ENCODE peak calls at places on chromosome 7, in five cellular contexts. W is hepatocyte, H is right cardiac atrium, K is upper lobe of right lung, X is SJSA1. Z is an unnamed sample.

GRCh38 chr7:91436655-91437054 is 172.4 kb downstream of the FZD1 start:
- DNase-seq in X (no peak), W (no peak), K (no peak), H (no peak), Z (no peak)

GRCh38 chr7:141295367-141295895 is 221.6 kb downstream of the TMEM178B start:
- DNase-seq in K (no peak), W (no peak), H (no peak), X (no peak), Z (no peak)

GRCh38 chr7:46707973-46708372 is 786.9 kb upstream of the IGFBP3 start:
- DNase-seq in W (no peak), K (no peak), X (no peak), H (no peak), Z (no peak)

GRCh38 chr7:91383186-91383585 is 119.0 kb downstream of the FZD1 start:
- DNase-seq in W (no peak), X (no peak), H (no peak), K (no peak), Z (no peak)

GRCh38 chr7:135923700-135924261 is 53.4 kb downstream of the MTPN start:
- DNase-seq in X (peak), W (no peak), H (no peak), K (no peak), Z (no peak)

GRCh38 chr7:9013940-9014339 is 580.5 kb downstream of the NXPH1 start:
- DNase-seq in K (no peak), H (no peak), X (no peak), W (no peak), Z (no peak)

GRCh38 chr7:95772771-95773581 is 622 bp downstream of the DYNC1I1 start:
- DNase-seq in H (peak), W (peak), X (no peak), K (no peak), Z (no peak)

GRCh38 chr7:81004098-81004497 is 85.2 kb upstream of the SEMA3C start:
- DNase-seq in H (peak), X (no peak), W (no peak), K (no peak), Z (no peak)

GRCh38 chr7:38229386-38229785 is 44.0 kb downstream of the TARP start:
- DNase-seq in X (no peak), K (no peak), W (no peak), H (no peak), Z (no peak)

GRCh38 chr7:20327047-20327446 is 3.7 kb upstream of the ITGB8 start:
- DNase-seq in W (no peak), K (no peak), X (no peak), H (no peak), Z (no peak)

GRCh38 chr7:137753067-137753466 is 93.7 kb downstream of the DGKI start:
- DNase-seq in W (no peak), K (no peak), H (no peak), X (no peak), Z (no peak)

GRCh38 chr7:43572516-43573049 is 10.3 kb upstream of the STK17A start:
- DNase-seq in K (no peak), W (peak), X (peak), H (no peak), Z (no peak)

GRCh38 chr7:33742999-33743587 is 162.2 kb upstream of the BMPER start:
- DNase-seq in X (no peak), K (no peak), W (no peak), H (no peak), Z (no peak)
- H3K4me3 ChIP-seq in X (no peak), K (no peak), W (no peak), H (no peak), Z (no peak)

GRCh38 chr7:148912758-148913541 is 28.9 kb upstream of the EZH2 start:
- DNase-seq in H (no peak), W (no peak), K (no peak), X (no peak), Z (peak)
- H3K4me3 ChIP-seq in H (no peak), W (no peak), K (no peak), X (no peak), Z (no peak)

GRCh38 chr7:32025381-32026075 is 44.7 kb downstream of the PDE1C start:
- DNase-seq in H (no peak), W (no peak), K (no peak), X (no peak), Z (no peak)
- H3K4me3 ChIP-seq in H (no peak), W (no peak), K (no peak), X (no peak), Z (no peak)

DNA sequence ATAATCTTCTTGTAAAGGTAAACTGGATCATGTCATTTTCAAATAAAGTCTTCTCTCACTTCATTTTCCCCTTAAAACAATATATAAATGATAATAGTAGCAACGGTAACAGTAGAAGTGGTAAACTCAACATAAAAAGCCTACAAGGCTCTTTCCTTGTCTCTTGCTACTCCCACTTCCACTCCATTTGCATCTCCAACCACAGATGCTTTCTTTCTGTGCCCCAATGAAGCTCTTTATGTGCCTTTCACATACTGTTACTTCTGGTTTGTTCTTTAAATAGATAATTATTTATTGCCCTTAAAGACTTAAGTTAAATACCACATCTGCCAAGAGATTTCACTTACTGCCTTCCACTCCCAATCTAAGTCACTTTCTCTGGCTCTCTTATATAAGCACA is 150.0 kb downstream of the CRPPA start:
- DNase-seq in H (no peak), W (no peak), X (no peak), K (no peak), Z (no peak)
- H3K4me3 ChIP-seq in H (no peak), W (no peak), X (no peak), K (no peak), Z (no peak)

DNA sequence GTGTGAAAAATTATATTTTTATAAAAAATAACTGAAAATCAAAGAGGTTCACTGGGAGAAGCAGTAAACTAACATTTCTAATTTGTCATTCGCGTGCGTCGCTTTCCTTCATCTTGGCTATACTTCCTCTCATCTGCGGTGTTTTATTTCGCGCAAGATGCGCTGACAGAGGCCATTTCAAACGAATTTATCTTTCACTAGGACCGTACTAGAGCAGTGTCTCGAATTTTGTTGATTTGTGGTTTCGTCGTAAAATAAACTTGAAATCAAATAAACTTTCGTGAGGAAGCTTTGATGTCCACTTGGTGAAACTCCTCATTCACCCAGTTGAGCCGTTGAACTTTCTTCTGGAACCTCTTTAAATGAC is 163.7 kb upstream of the PPP1R3A start:
- DNase-seq in X (no peak), H (no peak), K (no peak), W (no peak), Z (no peak)
- H3K4me3 ChIP-seq in X (no peak), H (peak), K (peak), W (peak), Z (no peak)

GRCh38 chr7:103446046-103446520 is at the start of gene SLC26A5:
- DNase-seq in H (no peak), X (no peak), K (peak), W (peak), Z (peak)
- H3K4me3 ChIP-seq in H (peak), X (no peak), K (peak), W (peak), Z (no peak)

GRCh38 chr7:117001283-117001682 is 48.0 kb downstream of the ST7 start:
- DNase-seq in H (no peak), X (no peak), W (no peak), K (no peak), Z (no peak)
- H3K4me3 ChIP-seq in H (no peak), X (no peak), W (no peak), K (no peak), Z (no peak)

GRCh38 chr7:73685311-73685710 is 1.9 kb downstream of the BUD23 start:
- DNase-seq in K (no peak), X (no peak), W (no peak), H (no peak), Z (no peak)
- H3K4me3 ChIP-seq in K (no peak), X (no peak), W (no peak), H (no peak), Z (no peak)

GRCh38 chr7:155306677-155307470 is 9.2 kb downstream of the INSIG1 start:
- DNase-seq in H (no peak), K (no peak), W (no peak), X (no peak), Z (no peak)
- H3K4me3 ChIP-seq in H (no peak), K (no peak), W (no peak), X (no peak), Z (no peak)

Z was measured in GM06990.